ENCODE peak calls at places on chromosomes 1 and 21, in six cellular contexts. C is hippocampal formation; P is tibial artery; I is IMR-90; O is stimulated activated CD4-positive, alpha-beta T cell treated with anti-CD3 and anti-CD28 coated beads, Interleukin-12 subunit alpha, Interleukin-12 subunit beta, amount 100 ng/mL, for 48 hours; T is posterior cingulate gyrus. A is an unnamed sample.

GRCh38 chr1:31931241-31932225 is 6.6 kb downstream of the PTP4A2 start:
- DNase-seq in C (no peak), I (peak; percentile 67), O (no peak), T (no peak), P (no peak), A (no peak)

GRCh38 chr1:66549017-66549416 is 15.1 kb downstream of the SGIP1 start:
- DNase-seq in P (no peak), O (no peak), T (no peak), I (no peak), C (no peak), A (no peak)

GRCh38 chr1:11784993-11785769 is 20.6 kb downstream of the MTHFR start:
- DNase-seq in I (peak; percentile 21), T (peak; percentile 60), P (peak; percentile 56), C (peak; percentile 16), O (no peak), A (peak; percentile 73)

GRCh38 chr1:12384836-12385456 is 155.1 kb downstream of the VPS13D start:
- DNase-seq in I (no peak), O (no peak), C (no peak), P (no peak), T (no peak), A (no peak)

GRCh38 chr1:106768501-106768900 is 288.0 kb upstream of the PRMT6 start:
- DNase-seq in O (no peak), I (no peak), T (no peak), C (no peak), P (no peak), A (no peak)

GRCh38 chr1:2104621-2105427 is 54.6 kb downstream of the PRKCZ start:
- DNase-seq in T (no peak), C (no peak), P (no peak), O (no peak), I (peak; percentile 30), A (no peak)

GRCh38 chr1:29177022-29177705 is 4.5 kb downstream of the SRSF4 start:
- DNase-seq in I (no peak), C (no peak), O (no peak), P (no peak), T (no peak), A (no peak)

GRCh38 chr21:45551816-45552695 is 9.8 kb upstream of the SLC19A1 start:
- DNase-seq in C (no peak), P (no peak), O (no peak), I (no peak), T (no peak), A (no peak)

GRCh38 chr1:30875197-30875596 is 33.4 kb downstream of the SDC3 start:
- DNase-seq in C (no peak), P (no peak), T (no peak), O (no peak), I (no peak), A (no peak)

GRCh38 chr1:7300893-7301292 is 470.2 kb upstream of the VAMP3 start:
- DNase-seq in I (peak; percentile 98), P (no peak), C (no peak), O (no peak), T (no peak), A (no peak)

GRCh38 chr1:117886101-117886795 is 43.2 kb downstream of the GDAP2 start:
- DNase-seq in T (no peak), O (no peak), P (no peak), I (peak; percentile 77), C (no peak), A (no peak)

GRCh38 chr1:215076312-215076711 is 6.2 kb upstream of the KCNK2 start:
- DNase-seq in P (no peak), I (peak; percentile 62), O (no peak), T (no peak), C (no peak), A (no peak)

GRCh38 chr21:46608672-46609111 is 3.8 kb upstream of the S100B start:
- DNase-seq in T (no peak), O (no peak), I (no peak), C (no peak), P (no peak), A (no peak)

GRCh38 chr1:211938473-211939080 is 96.8 kb downstream of the INTS7 start:
- DNase-seq in C (no peak), I (no peak), O (no peak), P (no peak), T (no peak), A (no peak)

GRCh38 chr1:242735323-242735722 is 210.8 kb upstream of the PLD5 start:
- DNase-seq in O (no peak), C (no peak), I (no peak), T (no peak), P (no peak), A (no peak)

GRCh38 chr1:81424056-81424455 is 376.7 kb upstream of the ADGRL2 start:
- DNase-seq in C (no peak), P (no peak), I (peak; percentile 8), O (no peak), T (no peak), A (no peak)

GRCh38 chr1:39084191-39084590 is 58.0 kb downstream of the NDUFS5 start:
- DNase-seq in C (no peak), P (no peak), I (no peak), O (no peak), T (no peak), A (no peak)

GRCh38 chr1:214558002-214558770 is 6.8 kb upstream of the PTPN14 start:
- DNase-seq in I (peak; percentile 91), P (no peak), O (no peak), T (no peak), C (no peak), A (no peak)

GRCh38 chr1:22579541-22580155 is 16.4 kb downstream of the EPHA8 start:
- DNase-seq in P (no peak), I (no peak), T (no peak), O (no peak), C (no peak), A (no peak)